ENCODE peak calls at places on chromosome 6, in seven cellular contexts. One of them, this sample, is unnamed.

GRCh38 chr6:73722318-73723060 is 26.5 kb downstream of the CD109 start:
- DNase-seq in ACHN: peak; percentile 66
- DNase-seq in coronary artery: no peak
- DNase-seq in CD8-positive, alpha-beta memory T cell: no peak
- DNase-seq in left ventricle myocardium inferior: no peak
- DNase-seq in Daoy: peak; percentile 85
- DNase-seq in epithelial cell of prostate: peak; percentile 78
- DNase-seq in this sample: no peak

GRCh38 chr6:27478141-27478705 is 5.3 kb upstream of the ZNF184 start:
- DNase-seq in ACHN: no peak
- DNase-seq in coronary artery: no peak
- DNase-seq in CD8-positive, alpha-beta memory T cell: no peak
- DNase-seq in left ventricle myocardium inferior: no peak
- DNase-seq in Daoy: peak; percentile 12
- DNase-seq in epithelial cell of prostate: no peak
- DNase-seq in this sample: peak; percentile 32

GRCh38 chr6:111096246-111096645 is 8.9 kb downstream of the SLC16A10 start:
- DNase-seq in ACHN: no peak
- DNase-seq in coronary artery: no peak
- DNase-seq in CD8-positive, alpha-beta memory T cell: no peak
- DNase-seq in left ventricle myocardium inferior: no peak
- DNase-seq in Daoy: peak; percentile 5
- DNase-seq in epithelial cell of prostate: peak; percentile 64
- DNase-seq in this sample: peak; percentile 53

GRCh38 chr6:151451417-151451949 is 443 bp downstream of the RMND1 start:
- DNase-seq in ACHN: no peak
- DNase-seq in coronary artery: no peak
- DNase-seq in CD8-positive, alpha-beta memory T cell: no peak
- DNase-seq in left ventricle myocardium inferior: no peak
- DNase-seq in Daoy: no peak
- DNase-seq in epithelial cell of prostate: no peak
- DNase-seq in this sample: no peak

GRCh38 chr6:26349964-26350857 is 14.8 kb upstream of the BTN3A2 start:
- DNase-seq in ACHN: peak; percentile 27
- DNase-seq in coronary artery: no peak
- DNase-seq in CD8-positive, alpha-beta memory T cell: no peak
- DNase-seq in left ventricle myocardium inferior: no peak
- DNase-seq in Daoy: no peak
- DNase-seq in epithelial cell of prostate: no peak
- DNase-seq in this sample: no peak

GRCh38 chr6:11685411-11686093 is 93.1 kb downstream of the ADTRP start:
- DNase-seq in ACHN: peak; percentile 95
- DNase-seq in coronary artery: no peak
- DNase-seq in CD8-positive, alpha-beta memory T cell: no peak
- DNase-seq in left ventricle myocardium inferior: no peak
- DNase-seq in Daoy: peak; percentile 89
- DNase-seq in epithelial cell of prostate: peak; percentile 64
- DNase-seq in this sample: no peak

GRCh38 chr6:11384531-11385309 is 152.3 kb upstream of the NEDD9 start:
- DNase-seq in ACHN: no peak
- DNase-seq in coronary artery: no peak
- DNase-seq in CD8-positive, alpha-beta memory T cell: no peak
- DNase-seq in left ventricle myocardium inferior: no peak
- DNase-seq in Daoy: peak; percentile 54
- DNase-seq in epithelial cell of prostate: no peak
- DNase-seq in this sample: no peak

GRCh38 chr6:28807682-28808280 is 116.0 kb downstream of the TRIM27 start:
- DNase-seq in ACHN: peak; percentile 60
- DNase-seq in coronary artery: no peak
- DNase-seq in CD8-positive, alpha-beta memory T cell: no peak
- DNase-seq in left ventricle myocardium inferior: no peak
- DNase-seq in Daoy: peak; percentile 87
- DNase-seq in epithelial cell of prostate: no peak
- DNase-seq in this sample: no peak

GRCh38 chr6:34152806-34153565 is 7.1 kb upstream of the GRM4 start:
- DNase-seq in ACHN: no peak
- DNase-seq in coronary artery: peak; percentile 68
- DNase-seq in CD8-positive, alpha-beta memory T cell: no peak
- DNase-seq in left ventricle myocardium inferior: no peak
- DNase-seq in Daoy: no peak
- DNase-seq in epithelial cell of prostate: no peak
- DNase-seq in this sample: no peak

GRCh38 chr6:36318690-36319435 is 17.8 kb downstream of the BNIP5 start:
- DNase-seq in ACHN: no peak
- DNase-seq in coronary artery: no peak
- DNase-seq in CD8-positive, alpha-beta memory T cell: no peak
- DNase-seq in left ventricle myocardium inferior: no peak
- DNase-seq in Daoy: no peak
- DNase-seq in epithelial cell of prostate: no peak
- DNase-seq in this sample: no peak

GRCh38 chr6:31791324-31792089 is 4.0 kb downstream of the VARS1 start:
- DNase-seq in ACHN: peak; percentile 45
- DNase-seq in coronary artery: peak; percentile 70
- DNase-seq in CD8-positive, alpha-beta memory T cell: no peak
- DNase-seq in left ventricle myocardium inferior: no peak
- DNase-seq in Daoy: peak; percentile 51
- DNase-seq in epithelial cell of prostate: no peak
- DNase-seq in this sample: no peak

GRCh38 chr6:156897907-156898531 is 120.8 kb downstream of the ARID1B start:
- DNase-seq in ACHN: no peak
- DNase-seq in coronary artery: no peak
- DNase-seq in CD8-positive, alpha-beta memory T cell: no peak
- DNase-seq in left ventricle myocardium inferior: no peak
- DNase-seq in Daoy: no peak
- DNase-seq in epithelial cell of prostate: no peak
- DNase-seq in this sample: no peak

GRCh38 chr6:167717455-167717854 is 109.3 kb upstream of the AFDN start:
- DNase-seq in ACHN: no peak
- DNase-seq in coronary artery: no peak
- DNase-seq in CD8-positive, alpha-beta memory T cell: no peak
- DNase-seq in left ventricle myocardium inferior: no peak
- DNase-seq in Daoy: no peak
- DNase-seq in epithelial cell of prostate: no peak
- DNase-seq in this sample: no peak

GRCh38 chr6:50853924-50854323 is 35.3 kb downstream of the TFAP2B start:
- DNase-seq in ACHN: no peak
- DNase-seq in coronary artery: no peak
- DNase-seq in CD8-positive, alpha-beta memory T cell: no peak
- DNase-seq in left ventricle myocardium inferior: no peak
- DNase-seq in Daoy: no peak
- DNase-seq in epithelial cell of prostate: no peak
- DNase-seq in this sample: no peak

GRCh38 chr6:11750682-11751081 is 27.9 kb downstream of the ADTRP start:
- DNase-seq in ACHN: no peak
- DNase-seq in coronary artery: no peak
- DNase-seq in CD8-positive, alpha-beta memory T cell: no peak
- DNase-seq in left ventricle myocardium inferior: no peak
- DNase-seq in Daoy: peak; percentile 30
- DNase-seq in epithelial cell of prostate: no peak
- DNase-seq in this sample: no peak

GRCh38 chr6:5994234-5994998 is 12.3 kb downstream of the NRN1 start:
- DNase-seq in ACHN: no peak
- DNase-seq in coronary artery: no peak
- DNase-seq in CD8-positive, alpha-beta memory T cell: no peak
- DNase-seq in left ventricle myocardium inferior: no peak
- DNase-seq in Daoy: no peak
- DNase-seq in epithelial cell of prostate: no peak
- DNase-seq in this sample: no peak

GRCh38 chr6:118660218-118660569 is 8.8 kb upstream of the CEP85L start:
- DNase-seq in ACHN: no peak
- DNase-seq in coronary artery: no peak
- DNase-seq in CD8-positive, alpha-beta memory T cell: peak; percentile 36
- DNase-seq in left ventricle myocardium inferior: no peak
- DNase-seq in Daoy: peak; percentile 11
- DNase-seq in epithelial cell of prostate: no peak
- DNase-seq in this sample: peak; percentile 52

GRCh38 chr6:16821834-16822264 is 60.6 kb upstream of the ATXN1 start:
- DNase-seq in ACHN: no peak
- DNase-seq in coronary artery: no peak
- DNase-seq in CD8-positive, alpha-beta memory T cell: no peak
- DNase-seq in left ventricle myocardium inferior: no peak
- DNase-seq in Daoy: no peak
- DNase-seq in epithelial cell of prostate: no peak
- DNase-seq in this sample: no peak

GRCh38 chr6:147774856-147775255 is 266.4 kb downstream of the SAMD5 start:
- DNase-seq in ACHN: peak; percentile 17
- DNase-seq in coronary artery: no peak
- DNase-seq in CD8-positive, alpha-beta memory T cell: no peak
- DNase-seq in left ventricle myocardium inferior: no peak
- DNase-seq in Daoy: peak; percentile 7
- DNase-seq in epithelial cell of prostate: no peak
- DNase-seq in this sample: no peak

GRCh38 chr6:27275025-27275956 is 27.8 kb downstream of the PRSS16 start:
- DNase-seq in ACHN: no peak
- DNase-seq in coronary artery: no peak
- DNase-seq in CD8-positive, alpha-beta memory T cell: no peak
- DNase-seq in left ventricle myocardium inferior: no peak
- DNase-seq in Daoy: peak; percentile 85
- DNase-seq in epithelial cell of prostate: no peak
- DNase-seq in this sample: no peak

GRCh38 chr6:166056637-166057036 is 111.0 kb downstream of the TBXT start:
- DNase-seq in ACHN: no peak
- DNase-seq in coronary artery: no peak
- DNase-seq in CD8-positive, alpha-beta memory T cell: no peak
- DNase-seq in left ventricle myocardium inferior: peak; percentile 68
- DNase-seq in Daoy: no peak
- DNase-seq in epithelial cell of prostate: no peak
- DNase-seq in this sample: no peak

GRCh38 chr6:16043171-16044142 is 85.4 kb upstream of the MYLIP start:
- DNase-seq in ACHN: no peak
- DNase-seq in coronary artery: no peak
- DNase-seq in CD8-positive, alpha-beta memory T cell: no peak
- DNase-seq in left ventricle myocardium inferior: no peak
- DNase-seq in Daoy: no peak
- DNase-seq in epithelial cell of prostate: no peak
- DNase-seq in this sample: no peak

GRCh38 chr6:41576667-41577066 is 30.5 kb downstream of the FOXP4 start:
- DNase-seq in ACHN: no peak
- DNase-seq in coronary artery: no peak
- DNase-seq in CD8-positive, alpha-beta memory T cell: no peak
- DNase-seq in left ventricle myocardium inferior: no peak
- DNase-seq in Daoy: no peak
- DNase-seq in epithelial cell of prostate: no peak
- DNase-seq in this sample: no peak

GRCh38 chr6:166112580-166112979 is 55.1 kb downstream of the TBXT start:
- DNase-seq in ACHN: peak; percentile 90
- DNase-seq in coronary artery: no peak
- DNase-seq in CD8-positive, alpha-beta memory T cell: no peak
- DNase-seq in left ventricle myocardium inferior: no peak
- DNase-seq in Daoy: peak; percentile 86
- DNase-seq in epithelial cell of prostate: peak; percentile 37
- DNase-seq in this sample: no peak

GRCh38 chr6:94377835-94378234 is 958.5 kb upstream of the EPHA7 start:
- DNase-seq in ACHN: no peak
- DNase-seq in coronary artery: no peak
- DNase-seq in CD8-positive, alpha-beta memory T cell: no peak
- DNase-seq in left ventricle myocardium inferior: no peak
- DNase-seq in Daoy: no peak
- DNase-seq in epithelial cell of prostate: no peak
- DNase-seq in this sample: no peak

GRCh38 chr6:160132297-160132637 is 10.7 kb downstream of the SLC22A1 start:
- DNase-seq in ACHN: no peak
- DNase-seq in coronary artery: peak; percentile 41
- DNase-seq in CD8-positive, alpha-beta memory T cell: no peak
- DNase-seq in left ventricle myocardium inferior: no peak
- DNase-seq in Daoy: no peak
- DNase-seq in epithelial cell of prostate: no peak
- DNase-seq in this sample: no peak

GRCh38 chr6:109961666-109962065 is 16.4 kb upstream of the GPR6 start:
- DNase-seq in ACHN: no peak
- DNase-seq in coronary artery: no peak
- DNase-seq in CD8-positive, alpha-beta memory T cell: no peak
- DNase-seq in left ventricle myocardium inferior: no peak
- DNase-seq in Daoy: no peak
- DNase-seq in epithelial cell of prostate: no peak
- DNase-seq in this sample: no peak

GRCh38 chr6:10276888-10277287 is 138.0 kb downstream of the TFAP2A start:
- DNase-seq in ACHN: no peak
- DNase-seq in coronary artery: no peak
- DNase-seq in CD8-positive, alpha-beta memory T cell: no peak
- DNase-seq in left ventricle myocardium inferior: no peak
- DNase-seq in Daoy: no peak
- DNase-seq in epithelial cell of prostate: no peak
- DNase-seq in this sample: no peak

GRCh38 chr6:129709451-129709908 is 497 bp downstream of the ARHGAP18 start:
- DNase-seq in ACHN: peak; percentile 19
- DNase-seq in coronary artery: no peak
- DNase-seq in CD8-positive, alpha-beta memory T cell: no peak
- DNase-seq in left ventricle myocardium inferior: no peak
- DNase-seq in Daoy: no peak
- DNase-seq in epithelial cell of prostate: no peak
- DNase-seq in this sample: no peak

GRCh38 chr6:29097803-29098202 is 1.5 kb upstream of the OR2J1 start:
- DNase-seq in ACHN: no peak
- DNase-seq in coronary artery: no peak
- DNase-seq in CD8-positive, alpha-beta memory T cell: no peak
- DNase-seq in left ventricle myocardium inferior: no peak
- DNase-seq in Daoy: no peak
- DNase-seq in epithelial cell of prostate: no peak
- DNase-seq in this sample: no peak

GRCh38 chr6:37903671-37904355 is 84.3 kb downstream of the ZFAND3 start:
- DNase-seq in ACHN: no peak
- DNase-seq in coronary artery: no peak
- DNase-seq in CD8-positive, alpha-beta memory T cell: no peak
- DNase-seq in left ventricle myocardium inferior: no peak
- DNase-seq in Daoy: no peak
- DNase-seq in epithelial cell of prostate: no peak
- DNase-seq in this sample: no peak

GRCh38 chr6:128337619-128338018 is 182.8 kb downstream of the PTPRK start:
- DNase-seq in ACHN: no peak
- DNase-seq in coronary artery: no peak
- DNase-seq in CD8-positive, alpha-beta memory T cell: no peak
- DNase-seq in left ventricle myocardium inferior: no peak
- DNase-seq in Daoy: no peak
- DNase-seq in epithelial cell of prostate: no peak
- DNase-seq in this sample: no peak

GRCh38 chr6:31094389-31094881 is 17.9 kb downstream of the C6orf15 start:
- DNase-seq in ACHN: no peak
- DNase-seq in coronary artery: no peak
- DNase-seq in CD8-positive, alpha-beta memory T cell: peak; percentile 30
- DNase-seq in left ventricle myocardium inferior: no peak
- DNase-seq in Daoy: peak; percentile 35
- DNase-seq in epithelial cell of prostate: no peak
- DNase-seq in this sample: peak; percentile 41

GRCh38 chr6:18045507-18045906 is 58.1 kb upstream of the KIF13A start:
- DNase-seq in ACHN: no peak
- DNase-seq in coronary artery: no peak
- DNase-seq in CD8-positive, alpha-beta memory T cell: no peak
- DNase-seq in left ventricle myocardium inferior: no peak
- DNase-seq in Daoy: no peak
- DNase-seq in epithelial cell of prostate: no peak
- DNase-seq in this sample: no peak

GRCh38 chr6:80872194-80872950 is 765.9 kb downstream of the BCKDHB start:
- DNase-seq in ACHN: no peak
- DNase-seq in coronary artery: no peak
- DNase-seq in CD8-positive, alpha-beta memory T cell: no peak
- DNase-seq in left ventricle myocardium inferior: peak; percentile 16
- DNase-seq in Daoy: no peak
- DNase-seq in epithelial cell of prostate: no peak
- DNase-seq in this sample: no peak

GRCh38 chr6:106751501-106752252 is 122.3 kb downstream of the QRSL1 start:
- DNase-seq in ACHN: peak; percentile 98
- DNase-seq in coronary artery: no peak
- DNase-seq in CD8-positive, alpha-beta memory T cell: no peak
- DNase-seq in left ventricle myocardium inferior: no peak
- DNase-seq in Daoy: peak; percentile 66
- DNase-seq in epithelial cell of prostate: peak; percentile 97
- DNase-seq in this sample: no peak

GRCh38 chr6:83371428-83371827 is 59.4 kb downstream of the ME1 start:
- DNase-seq in ACHN: no peak
- DNase-seq in coronary artery: no peak
- DNase-seq in CD8-positive, alpha-beta memory T cell: no peak
- DNase-seq in left ventricle myocardium inferior: no peak
- DNase-seq in Daoy: no peak
- DNase-seq in epithelial cell of prostate: no peak
- DNase-seq in this sample: no peak

This sample was measured in MM.1S.